ENCODE peak calls at places on chromosomes 2 and 18, in eight cellular contexts. S is fibroblast of lung, Y is bronchial epithelial cell, Z is H9, N is GM12865, R is ascending aorta, J is AG09319, V is lung. A is an unnamed sample.

GRCh38 chr2:155690785-155691184 is 641.7 kb downstream of the NR4A2 start:
- DNase-seq in S (no peak), Y (no peak), Z (no peak), N (peak; percentile 5), R (no peak), J (no peak), V (no peak), A (no peak)

GRCh38 chr2:8682719-8683667 is 1.1 kb downstream of the ID2 start:
- DNase-seq in S (peak; percentile 50), Y (peak; percentile 46), Z (no peak), N (peak; percentile 51), R (no peak), J (no peak), V (peak; percentile 63), A (no peak)

GRCh38 chr2:64661770-64662169 is 8.1 kb upstream of the SERTAD2 start:
- DNase-seq in S (no peak), Y (peak; percentile 64), Z (no peak), N (no peak), R (no peak), J (no peak), V (no peak), A (no peak)

GRCh38 chr2:108396845-108397244 is 19.1 kb downstream of the SULT1C4 start:
- DNase-seq in S (no peak), Y (no peak), Z (peak; percentile 48), N (peak; percentile 39), R (no peak), J (no peak), V (no peak), A (no peak)

GRCh38 chr18:40293311-40293710 is 1661.7 kb upstream of the PIK3C3 start:
- DNase-seq in S (no peak), Y (peak; percentile 26), Z (no peak), N (no peak), R (no peak), J (no peak), V (no peak), A (no peak)

GRCh38 chr2:207813221-207813916 is 43.7 kb upstream of the FZD5 start:
- DNase-seq in S (no peak), Y (no peak), Z (peak; percentile 52), N (no peak), R (no peak), J (no peak), V (no peak), A (no peak)

GRCh38 chr2:198066597-198066996 is 262.2 kb downstream of the PLCL1 start:
- DNase-seq in S (no peak), Y (no peak), Z (no peak), N (no peak), R (no peak), J (no peak), V (no peak), A (no peak)

GRCh38 chr2:177466337-177467195 is 74.0 kb downstream of the AGPS start:
- DNase-seq in S (peak; percentile 39), Y (no peak), Z (peak; percentile 70), N (no peak), R (no peak), J (no peak), V (no peak), A (no peak)

GRCh38 chr2:68465081-68465916 is 1.8 kb downstream of the FBXO48 start:
- DNase-seq in S (peak; percentile 16), Y (peak; percentile 60), Z (no peak), N (peak; percentile 37), R (no peak), J (no peak), V (no peak), A (no peak)

GRCh38 chr18:60157810-60158209 is 214.8 kb downstream of the MC4R start:
- DNase-seq in S (no peak), Y (no peak), Z (no peak), N (no peak), R (no peak), J (no peak), V (no peak), A (no peak)

GRCh38 chr2:190887089-190887488 is 6.5 kb downstream of the GLS start:
- DNase-seq in S (peak; percentile 64), Y (peak; percentile 65), Z (no peak), N (peak; percentile 71), R (no peak), J (no peak), V (no peak), A (no peak)

GRCh38 chr2:113005030-113005509 is at the start of gene IL36A:
- DNase-seq in S (no peak), Y (peak; percentile 28), Z (no peak), N (no peak), R (no peak), J (no peak), V (no peak), A (no peak)

GRCh38 chr2:48600204-48600813 is 17.3 kb upstream of the GTF2A1L start:
- DNase-seq in S (peak; percentile 27), Y (peak; percentile 41), Z (no peak), N (peak; percentile 37), R (no peak), J (no peak), V (no peak), A (peak; percentile 25)

GRCh38 chr2:48600917-48601316 is 16.7 kb upstream of the GTF2A1L start:
- DNase-seq in S (peak; percentile 89), Y (no peak), Z (no peak), N (no peak), R (no peak), J (no peak), V (no peak), A (no peak)

GRCh38 chr2:48605482-48606175 is 12.0 kb upstream of the GTF2A1L start:
- DNase-seq in S (no peak), Y (no peak), Z (no peak), N (no peak), R (no peak), J (no peak), V (no peak), A (no peak)

DNA sequence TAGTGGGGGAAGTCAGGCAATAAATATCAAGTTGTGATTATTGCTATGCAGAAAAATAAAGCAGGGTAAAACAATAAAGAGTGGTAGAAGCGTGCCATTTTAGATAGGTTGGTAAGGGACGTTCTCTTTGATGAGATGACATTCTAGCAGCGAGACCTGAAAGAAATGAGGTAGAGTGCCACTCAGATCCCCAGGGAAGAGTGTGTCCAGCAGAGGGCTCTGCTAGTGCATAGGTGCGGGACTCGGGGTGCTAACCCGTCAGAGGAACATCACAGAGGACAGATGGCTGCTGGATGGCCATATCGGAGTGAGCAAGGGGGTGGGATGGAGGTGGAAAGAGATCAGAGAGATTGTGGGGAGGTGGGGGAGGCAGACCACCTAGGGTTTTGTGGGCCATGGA is 16.3 kb upstream of the GTF2A1L start:
- DNase-seq in S (peak; percentile 35), Y (peak; percentile 12), Z (peak; percentile 66), N (peak; percentile 39), R (no peak), J (no peak), V (no peak), A (no peak)
- TF ChIP-seq CTCF in S (peak; percentile 57), Y (peak; percentile 75), Z (peak; percentile 78), N (peak; percentile 52), R (no peak), J (peak; percentile 17), V (no peak), A (peak; percentile 35)

DNA sequence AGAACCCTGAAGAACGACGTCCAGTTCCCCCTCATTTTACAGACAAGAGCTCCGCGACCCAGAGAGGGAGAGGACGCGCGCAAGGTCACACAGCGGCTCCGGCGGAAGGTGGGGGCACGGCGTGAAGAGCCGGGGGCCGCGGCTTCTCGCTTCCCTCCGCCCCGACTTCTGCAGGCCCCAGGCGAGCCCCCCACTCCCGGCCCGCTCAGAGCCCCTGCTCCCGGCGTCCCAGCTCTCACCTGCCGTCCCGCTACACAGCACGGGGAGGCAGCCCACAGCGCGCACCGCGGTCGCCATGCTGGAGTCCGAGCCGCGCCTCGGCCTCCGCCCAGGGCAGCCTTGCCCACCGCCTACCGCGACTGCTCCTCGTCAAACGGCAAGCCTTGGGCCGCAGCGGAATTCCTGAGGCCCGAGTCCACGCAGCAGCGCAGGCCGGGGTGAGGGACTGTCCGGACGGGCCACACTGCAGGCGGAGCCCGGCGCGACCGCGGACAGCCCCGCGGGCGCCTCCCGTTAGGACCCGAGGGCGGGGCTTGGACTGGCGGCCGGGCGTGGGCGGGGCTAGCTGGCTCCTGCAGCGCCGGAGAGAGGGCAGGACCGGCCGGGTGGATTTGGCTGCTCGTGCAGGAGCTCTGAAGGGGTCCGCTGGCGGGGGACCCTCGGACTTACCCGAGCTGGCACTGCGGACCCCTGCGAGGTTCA is at the start of gene MRPS5:
- DNase-seq in S (peak; percentile 60), Y (peak; percentile 37), Z (peak; percentile 80), N (peak; percentile 86), R (peak; percentile 26), J (peak; percentile 23), V (peak; percentile 88), A (peak; percentile 10)
- TF ChIP-seq CTCF in S (peak; percentile 49), Y (no peak), Z (peak; percentile 24), N (peak; percentile 9), R (no peak), J (no peak), V (no peak), A (no peak)

DNA sequence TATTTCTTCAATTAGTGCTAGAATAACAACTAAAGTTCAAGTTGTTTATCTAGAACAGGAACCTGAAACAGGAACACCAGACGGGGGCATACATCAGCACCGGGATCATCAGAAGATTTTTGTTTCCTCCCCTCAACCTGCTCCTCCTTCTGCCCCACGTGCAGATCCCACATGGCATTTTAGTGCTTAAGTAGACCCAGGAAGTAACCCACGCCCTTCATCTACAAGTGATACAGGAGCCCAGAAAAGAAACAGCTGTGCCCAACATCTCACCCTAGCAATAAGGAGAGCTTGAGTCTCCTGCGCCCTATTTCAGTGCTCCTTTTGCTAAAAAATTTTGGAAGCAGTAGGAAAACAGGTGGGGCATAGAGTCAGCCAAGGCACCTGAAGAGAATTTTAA is 5.2 kb downstream of the ZNF385B start:
- DNase-seq in S (no peak), Y (no peak), Z (no peak), N (no peak), R (no peak), J (no peak), V (no peak), A (no peak)
- TF ChIP-seq CTCF in S (no peak), Y (no peak), Z (no peak), N (no peak), R (no peak), J (no peak), V (no peak), A (no peak)

GRCh38 chr2:173427887-173428683 is 73.4 kb downstream of the CDCA7 start:
- DNase-seq in S (peak; percentile 84), Y (peak; percentile 97), Z (no peak), N (no peak), R (no peak), J (no peak), V (no peak), A (peak; percentile 73)
- TF ChIP-seq CTCF in S (no peak), Y (no peak), Z (no peak), N (no peak), R (no peak), J (no peak), V (no peak), A (no peak)

A was measured in HFF-Myc.